ENCODE peak calls at places on chromosomes 6 and 20, in four cellular contexts. Q is fibroblast of mammary gland, R is coronary artery, P is mammary epithelial cell. I is an unnamed sample.

GRCh38 chr6:32073066-32073465 is 34.9 kb downstream of the CYP21A2 start:
- DNase-seq in Q (no peak), R (no peak), P (no peak), I (no peak)

GRCh38 chr20:62120990-62121775 is 1.1 kb upstream of the LSM14B start:
- DNase-seq in Q (peak), R (no peak), P (no peak), I (peak)

GRCh38 chr6:42766163-42766670 is 15.6 kb upstream of the BICRAL start:
- DNase-seq in Q (peak), R (no peak), P (peak), I (no peak)

GRCh38 chr6:98514073-98514720 is 320.2 kb upstream of the POU3F2 start:
- DNase-seq in Q (no peak), R (no peak), P (no peak), I (no peak)

GRCh38 chr20:21615617-21616080 is 89.8 kb upstream of the PAX1 start:
- DNase-seq in Q (peak), R (no peak), P (peak), I (no peak)

GRCh38 chr20:40323411-40323810 is 365.6 kb downstream of the MAFB start:
- DNase-seq in Q (no peak), R (no peak), P (peak), I (no peak)

GRCh38 chr6:166253277-166254229 is 54.6 kb downstream of the PRR18 start:
- DNase-seq in Q (no peak), R (no peak), P (no peak), I (no peak)

GRCh38 chr6:80923816-80924215 is 817.3 kb downstream of the BCKDHB start:
- DNase-seq in Q (no peak), R (no peak), P (no peak), I (no peak)

GRCh38 chr20:10177326-10177725 is 41.3 kb upstream of the SNAP25 start:
- DNase-seq in Q (peak), R (no peak), P (no peak), I (no peak)

GRCh38 chr20:62274332-62275262 is 28.2 kb upstream of the ADRM1 start:
- DNase-seq in Q (no peak), R (no peak), P (no peak), I (no peak)

GRCh38 chr20:48626226-48626937 is 201.4 kb downstream of the PREX1 start:
- DNase-seq in Q (peak), R (no peak), P (no peak), I (no peak)

GRCh38 chr20:45833883-45834796 is 541 bp downstream of the SNX21 start:
- DNase-seq in Q (peak), R (peak), P (peak), I (peak)

GRCh38 chr6:71419217-71419953 is 130.8 kb downstream of the OGFRL1 start:
- DNase-seq in Q (peak), R (no peak), P (no peak), I (no peak)

GRCh38 chr6:19880066-19880465 is 42.9 kb downstream of the ID4 start:
- DNase-seq in Q (no peak), R (no peak), P (no peak), I (no peak)

GRCh38 chr6:30615958-30616810 is 859 bp downstream of the PPP1R10 start:
- DNase-seq in Q (peak), R (no peak), P (no peak), I (no peak)

GRCh38 chr20:50277460-50278376 is 87.1 kb downstream of the CEBPB start:
- DNase-seq in Q (no peak), R (no peak), P (no peak), I (no peak)

GRCh38 chr20:51661609-51662178 is 106.5 kb downstream of the ATP9A start:
- DNase-seq in Q (peak), R (no peak), P (peak), I (no peak)

GRCh38 chr6:72856801-72857200 is 234.9 kb downstream of the KCNQ5 start:
- DNase-seq in Q (no peak), R (no peak), P (no peak), I (no peak)

GRCh38 chr6:70413829-70414494 is 654 bp downstream of the FAM135A start:
- DNase-seq in Q (no peak), R (no peak), P (peak), I (no peak)

GRCh38 chr6:127102859-127103258 is 15.6 kb upstream of the RSPO3 start:
- DNase-seq in Q (no peak), R (no peak), P (no peak), I (no peak)

GRCh38 chr20:10501377-10501776 is 66.3 kb downstream of the SLX4IP start:
- DNase-seq in Q (no peak), R (no peak), P (peak), I (no peak)

GRCh38 chr6:36040958-36041357 is 13.3 kb downstream of the MAPK14 start:
- DNase-seq in Q (no peak), R (no peak), P (no peak), I (no peak)

GRCh38 chr6:125307150-125307838 is 5.5 kb upstream of the HDDC2 start:
- DNase-seq in Q (peak), R (no peak), P (peak), I (no peak)

GRCh38 chr20:36745234-36745926 is 510 bp downstream of the NDRG3 start:
- DNase-seq in Q (no peak), R (no peak), P (peak), I (no peak)

GRCh38 chr20:33249456-33249855 is 13.7 kb downstream of the BPIFA1 start:
- DNase-seq in Q (no peak), R (no peak), P (no peak), I (no peak)

GRCh38 chr6:22367331-22367730 is 70.5 kb upstream of the PRL start:
- DNase-seq in Q (no peak), R (no peak), P (no peak), I (no peak)

GRCh38 chr6:158026901-158027589 is 45.4 kb downstream of the SYNJ2 start:
- DNase-seq in Q (no peak), R (no peak), P (no peak), I (no peak)

GRCh38 chr20:4772132-4772531 is 50.4 kb downstream of the PRND start:
- DNase-seq in Q (no peak), R (no peak), P (no peak), I (no peak)

GRCh38 chr6:56540232-56540631 is 102.5 kb downstream of the DST start:
- DNase-seq in Q (no peak), R (no peak), P (no peak), I (no peak)
- H3K4me3 ChIP-seq in Q (peak), R (peak), P (peak), I (no peak)

DNA sequence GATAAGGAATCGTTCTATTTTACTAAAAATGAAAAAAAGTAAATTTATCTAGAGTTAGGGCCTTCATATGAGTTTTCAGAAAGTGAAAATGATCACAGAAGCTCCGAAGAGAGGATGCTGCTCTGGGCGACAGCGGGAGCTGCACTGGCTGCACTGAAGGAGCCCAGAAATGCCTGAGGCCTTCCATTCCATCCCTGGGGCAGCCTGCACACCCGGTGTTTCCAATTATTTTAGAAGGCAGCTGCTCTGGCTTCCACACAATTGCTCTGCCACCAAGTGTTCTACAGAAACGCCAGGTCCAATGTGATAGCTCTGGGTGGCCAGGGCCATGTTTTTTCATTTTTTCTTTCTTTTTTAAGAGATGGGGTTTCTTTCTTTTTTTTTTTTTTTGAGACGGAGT is 3.6 kb downstream of the DTNBP1 start:
- DNase-seq in Q (no peak), R (no peak), P (no peak), I (no peak)
- H3K4me3 ChIP-seq in Q (no peak), R (no peak), P (no peak), I (no peak)

GRCh38 chr6:3453410-3453809 is 3.4 kb downstream of the SLC22A23 start:
- DNase-seq in Q (no peak), R (no peak), P (no peak), I (no peak)
- H3K4me3 ChIP-seq in Q (no peak), R (no peak), P (no peak), I (no peak)

GRCh38 chr6:117478853-117479231 is 3.6 kb upstream of the DCBLD1 start:
- DNase-seq in Q (no peak), R (no peak), P (no peak), I (no peak)

GRCh38 chr6:117480651-117481050 is 1.8 kb upstream of the DCBLD1 start:
- DNase-seq in Q (no peak), R (no peak), P (no peak), I (no peak)

GRCh38 chr6:117481278-117481925 is 1.1 kb upstream of the DCBLD1 start:
- DNase-seq in Q (no peak), R (no peak), P (no peak), I (no peak)

GRCh38 chr6:117481926-117482239 is 591 bp upstream of the DCBLD1 start:
- DNase-seq in Q (no peak), R (no peak), P (no peak), I (no peak)

DNA sequence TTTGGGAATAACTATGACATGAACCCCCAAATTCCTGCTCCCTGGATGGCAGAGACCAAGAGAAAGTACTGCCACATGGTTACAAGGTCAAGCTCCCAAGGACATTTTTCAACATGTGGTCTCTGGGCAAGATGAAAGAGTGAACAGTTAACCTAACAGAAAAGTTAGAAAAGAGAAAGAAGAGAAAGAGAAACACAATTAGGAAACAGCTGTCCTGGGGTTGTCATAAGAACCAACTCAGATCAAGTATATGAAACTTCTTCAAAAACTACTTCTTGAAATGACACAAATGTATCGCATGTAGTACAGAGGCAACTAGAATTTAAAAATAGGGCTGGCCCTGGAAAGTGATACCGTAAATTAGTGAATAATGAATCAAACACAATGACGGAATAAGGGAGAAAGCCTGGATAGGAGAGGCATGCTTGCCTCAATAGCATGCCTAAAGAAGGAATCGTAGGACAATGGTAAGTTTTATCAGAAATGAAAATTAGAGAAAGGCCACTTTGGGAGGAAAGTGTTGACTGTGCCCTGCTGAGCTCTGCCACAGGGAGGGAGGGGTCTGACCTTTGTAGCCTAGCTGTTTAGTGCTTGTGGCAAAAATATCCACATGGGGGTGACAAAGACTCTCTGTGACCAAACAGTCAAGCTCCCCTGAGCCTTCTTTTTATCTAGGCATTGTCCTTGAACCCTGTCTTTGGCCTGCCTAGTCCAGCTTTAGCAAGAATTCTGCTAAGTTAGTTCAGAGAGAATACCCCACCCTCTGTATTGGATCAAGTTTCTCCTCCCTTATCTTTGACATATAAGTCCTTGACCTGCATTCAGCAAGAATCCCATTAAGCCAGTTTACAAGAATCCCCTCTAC is 4.3 kb upstream of the DCBLD1 start:
- DNase-seq in Q (peak), R (no peak), P (no peak), I (no peak)
- H3K4me3 ChIP-seq in Q (no peak), R (no peak), P (no peak), I (no peak)

DNA sequence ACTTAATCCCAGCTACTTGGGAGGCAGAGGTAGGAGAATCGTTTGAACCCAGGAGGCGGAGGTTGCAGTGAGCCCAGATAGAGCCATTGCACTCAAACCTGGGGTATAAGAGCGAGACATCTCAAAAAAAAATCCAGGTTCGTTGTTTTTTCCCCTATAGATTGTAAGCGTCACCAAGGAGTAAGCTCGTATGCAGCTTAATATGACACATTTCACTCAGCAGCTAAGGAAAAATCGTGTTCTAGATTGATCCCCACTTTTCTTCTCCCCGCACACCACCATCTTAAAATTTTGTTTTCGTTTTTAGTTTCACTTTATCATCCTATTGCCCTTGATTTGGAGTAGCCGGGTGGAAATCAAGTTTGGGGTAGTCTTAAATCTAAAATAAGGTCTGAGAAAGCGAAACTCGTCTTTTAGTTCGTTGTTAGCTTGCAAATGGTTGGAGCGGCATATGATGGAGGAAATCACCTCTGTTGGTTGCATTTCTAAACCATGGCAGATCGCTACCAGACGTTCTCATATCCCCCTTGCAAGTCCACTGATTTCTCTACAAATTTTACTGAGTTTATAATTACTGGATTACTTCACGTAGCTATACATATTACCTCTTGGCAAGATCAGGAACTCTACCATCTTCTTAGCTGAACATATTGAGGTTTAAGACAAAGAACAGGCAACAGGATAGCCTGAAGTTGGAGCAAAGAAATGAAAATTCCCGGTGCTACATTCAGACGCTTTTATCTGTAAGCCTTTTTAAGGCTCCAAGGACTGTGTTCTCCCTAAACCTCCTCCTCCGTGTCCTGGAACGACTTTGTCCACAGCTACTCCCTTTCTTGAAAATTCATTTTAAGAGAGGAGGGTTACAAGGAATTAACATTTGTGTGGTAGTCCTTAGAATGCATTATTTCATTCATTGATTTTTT is 91.1 kb upstream of the BTN3A2 start:
- DNase-seq in Q (peak), R (no peak), P (no peak), I (no peak)
- H3K4me3 ChIP-seq in Q (peak), R (peak), P (peak), I (peak)

DNA sequence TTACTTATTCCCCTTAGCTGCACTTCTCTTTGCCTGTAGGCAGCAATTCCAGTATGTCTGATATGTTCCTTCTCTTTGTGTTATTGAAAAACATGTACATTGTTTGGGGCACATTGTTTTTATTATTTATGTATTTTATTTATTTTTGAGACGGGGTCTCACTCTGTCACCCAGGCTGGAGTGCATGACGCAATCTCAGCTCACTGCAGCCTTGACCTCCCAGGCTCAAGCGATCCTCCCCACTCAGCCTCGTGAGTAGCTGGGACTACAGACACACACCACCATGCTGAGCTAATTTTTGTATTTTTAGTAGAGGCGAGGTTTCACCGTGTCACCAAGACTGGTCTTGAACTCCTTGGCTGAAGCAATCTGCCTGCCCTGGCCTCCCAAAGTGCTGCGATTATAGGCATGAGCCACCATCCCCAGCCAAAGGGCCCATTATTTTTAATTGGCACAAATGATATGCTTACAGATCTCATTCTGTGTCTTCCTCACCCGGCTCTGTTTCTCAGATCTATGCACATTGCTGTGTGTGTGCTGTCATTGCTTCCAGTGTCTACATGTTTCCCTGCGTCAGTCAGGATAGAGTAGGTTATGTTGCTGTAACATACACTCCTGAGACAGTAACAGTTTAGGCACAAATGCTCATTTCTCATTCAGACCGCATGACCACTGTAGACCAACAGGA is 54.1 kb upstream of the NELFCD start:
- DNase-seq in Q (no peak), R (no peak), P (no peak), I (no peak)
- H3K4me3 ChIP-seq in Q (no peak), R (no peak), P (no peak), I (no peak)

GRCh38 chr6:151948007-151948745 is 140.7 kb downstream of the ESR1 start:
- DNase-seq in Q (peak), R (no peak), P (no peak), I (no peak)
- H3K4me3 ChIP-seq in Q (no peak), R (no peak), P (no peak), I (no peak)

DNA sequence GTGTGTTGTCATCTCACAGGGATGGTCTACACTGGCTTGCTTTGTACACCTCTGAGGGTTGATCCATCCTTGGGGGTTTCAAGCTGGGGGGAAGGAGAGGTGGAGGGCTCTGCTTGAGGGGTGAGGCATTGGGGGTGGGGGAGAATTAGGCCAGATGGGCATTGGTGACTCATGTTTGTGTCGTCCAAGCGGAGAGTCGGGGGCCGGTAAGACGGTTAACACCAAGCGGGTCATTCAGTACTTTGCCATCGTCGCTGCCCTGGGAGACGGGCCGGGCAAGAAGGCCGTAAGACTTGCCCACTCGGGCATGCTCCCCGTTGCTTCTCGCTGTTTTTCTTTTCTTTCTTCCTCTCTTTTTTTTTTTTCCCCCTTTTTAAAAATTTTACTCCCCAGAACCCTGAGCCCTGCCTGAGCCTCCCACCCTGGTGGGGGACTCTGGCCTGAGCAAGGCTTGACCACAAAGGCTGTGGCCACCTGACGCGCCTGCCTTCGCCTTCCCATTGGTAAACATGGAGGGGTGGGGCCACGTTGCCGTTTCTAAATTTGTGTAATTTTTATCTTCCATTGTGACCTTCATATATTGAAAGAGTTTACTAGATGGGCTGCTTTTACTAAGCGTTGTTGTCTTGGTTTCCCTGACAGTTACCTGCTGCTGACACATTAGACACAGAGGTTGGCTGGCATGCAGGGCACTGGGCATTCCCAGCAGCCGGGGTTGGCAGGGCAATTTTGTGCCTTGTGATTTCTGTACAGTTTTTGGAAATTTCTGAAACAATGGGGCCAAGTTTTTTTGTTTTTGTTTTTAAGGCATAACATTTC is 26.8 kb downstream of the MYH7B start:
- DNase-seq in Q (no peak), R (no peak), P (no peak), I (no peak)
- H3K4me3 ChIP-seq in Q (no peak), R (no peak), P (no peak), I (no peak)

GRCh38 chr6:132401941-132402275 is 633 bp upstream of the MOXD1 start:
- DNase-seq in Q (no peak), R (no peak), P (no peak), I (no peak)
- H3K4me3 ChIP-seq in Q (peak), R (peak), P (peak), I (peak)